ENCODE peak calls at places on chromosome 3, in six cellular contexts. One of them, this sample, is unnamed.

GRCh38 chr3:183439510-183439909 is 11.1 kb upstream of the MCF2L2 start:
- ATAC-seq in K562: no peak
- ATAC-seq in GM12878: no peak
- ATAC-seq in HepG2: no peak
- ATAC-seq in upper lobe of left lung: peak
- ATAC-seq in A549: no peak
- ATAC-seq in this sample: no peak

GRCh38 chr3:148790841-148791240 is 36.8 kb upstream of the CPB1 start:
- ATAC-seq in GM12878: no peak
- ATAC-seq in upper lobe of left lung: peak
- ATAC-seq in HepG2: no peak
- ATAC-seq in K562: no peak
- ATAC-seq in A549: no peak
- ATAC-seq in this sample: peak

GRCh38 chr3:124745092-124745491 is 14.8 kb downstream of the UMPS start:
- ATAC-seq in A549: no peak
- ATAC-seq in upper lobe of left lung: no peak
- ATAC-seq in K562: no peak
- ATAC-seq in HepG2: no peak
- ATAC-seq in GM12878: no peak
- ATAC-seq in this sample: no peak

GRCh38 chr3:56296361-56296760 is 171.9 kb downstream of the ERC2 start:
- ATAC-seq in GM12878: no peak
- ATAC-seq in A549: no peak
- ATAC-seq in HepG2: no peak
- ATAC-seq in upper lobe of left lung: no peak
- ATAC-seq in K562: no peak
- ATAC-seq in this sample: no peak

GRCh38 chr3:128326051-128326823 is 140.5 kb downstream of the DNAJB8 start:
- ATAC-seq in K562: no peak
- ATAC-seq in A549: no peak
- ATAC-seq in HepG2: no peak
- ATAC-seq in upper lobe of left lung: no peak
- ATAC-seq in GM12878: no peak
- ATAC-seq in this sample: no peak

GRCh38 chr3:41249318-41249717 is 50.0 kb downstream of the CTNNB1 start:
- ATAC-seq in A549: no peak
- ATAC-seq in HepG2: no peak
- ATAC-seq in GM12878: no peak
- ATAC-seq in K562: no peak
- ATAC-seq in upper lobe of left lung: no peak
- ATAC-seq in this sample: no peak

GRCh38 chr3:193710286-193711164 is 117.5 kb downstream of the OPA1 start:
- ATAC-seq in HepG2: no peak
- ATAC-seq in upper lobe of left lung: no peak
- ATAC-seq in K562: no peak
- ATAC-seq in A549: no peak
- ATAC-seq in GM12878: no peak
- ATAC-seq in this sample: no peak

GRCh38 chr3:196169836-196170240 is 41.4 kb downstream of the ZDHHC19 start:
- ATAC-seq in HepG2: peak
- ATAC-seq in GM12878: peak
- ATAC-seq in A549: no peak
- ATAC-seq in K562: peak
- ATAC-seq in upper lobe of left lung: peak
- ATAC-seq in this sample: no peak

GRCh38 chr3:109640146-109640652 is 302.9 kb upstream of the DPPA4 start:
- ATAC-seq in K562: no peak
- ATAC-seq in upper lobe of left lung: no peak
- ATAC-seq in GM12878: no peak
- ATAC-seq in A549: no peak
- ATAC-seq in HepG2: peak
- ATAC-seq in this sample: no peak

GRCh38 chr3:14837864-14838263 is 19.1 kb downstream of the FGD5 start:
- ATAC-seq in HepG2: peak
- ATAC-seq in GM12878: no peak
- ATAC-seq in A549: no peak
- ATAC-seq in K562: no peak
- ATAC-seq in upper lobe of left lung: peak
- ATAC-seq in this sample: peak

GRCh38 chr3:23743141-23743784 is 62.5 kb upstream of the UBE2E1 start:
- ATAC-seq in upper lobe of left lung: no peak
- ATAC-seq in GM12878: no peak
- ATAC-seq in A549: no peak
- ATAC-seq in HepG2: peak
- ATAC-seq in K562: no peak
- ATAC-seq in this sample: no peak

GRCh38 chr3:102133376-102133775 is 284.1 kb downstream of the NFKBIZ start:
- ATAC-seq in HepG2: no peak
- ATAC-seq in upper lobe of left lung: no peak
- ATAC-seq in A549: no peak
- ATAC-seq in GM12878: no peak
- ATAC-seq in K562: no peak
- ATAC-seq in this sample: no peak

GRCh38 chr3:120567370-120568197 is 28.6 kb upstream of the NDUFB4 start:
- ATAC-seq in HepG2: peak
- ATAC-seq in GM12878: peak
- ATAC-seq in A549: peak
- ATAC-seq in upper lobe of left lung: peak
- ATAC-seq in K562: peak
- ATAC-seq in this sample: peak

GRCh38 chr3:120568198-120568523 is 28.0 kb upstream of the NDUFB4 start:
- ATAC-seq in upper lobe of left lung: no peak
- ATAC-seq in GM12878: no peak
- ATAC-seq in HepG2: peak
- ATAC-seq in K562: peak
- ATAC-seq in A549: peak
- ATAC-seq in this sample: peak

GRCh38 chr3:120569224-120569915 is 26.8 kb upstream of the NDUFB4 start:
- ATAC-seq in K562: peak
- ATAC-seq in upper lobe of left lung: no peak
- ATAC-seq in A549: no peak
- ATAC-seq in GM12878: no peak
- ATAC-seq in HepG2: no peak
- ATAC-seq in this sample: no peak

GRCh38 chr3:120566243-120566980 is 29.7 kb upstream of the NDUFB4 start:
- ATAC-seq in GM12878: peak
- ATAC-seq in K562: no peak
- ATAC-seq in upper lobe of left lung: no peak
- ATAC-seq in A549: no peak
- ATAC-seq in HepG2: no peak
- ATAC-seq in this sample: no peak

DNA sequence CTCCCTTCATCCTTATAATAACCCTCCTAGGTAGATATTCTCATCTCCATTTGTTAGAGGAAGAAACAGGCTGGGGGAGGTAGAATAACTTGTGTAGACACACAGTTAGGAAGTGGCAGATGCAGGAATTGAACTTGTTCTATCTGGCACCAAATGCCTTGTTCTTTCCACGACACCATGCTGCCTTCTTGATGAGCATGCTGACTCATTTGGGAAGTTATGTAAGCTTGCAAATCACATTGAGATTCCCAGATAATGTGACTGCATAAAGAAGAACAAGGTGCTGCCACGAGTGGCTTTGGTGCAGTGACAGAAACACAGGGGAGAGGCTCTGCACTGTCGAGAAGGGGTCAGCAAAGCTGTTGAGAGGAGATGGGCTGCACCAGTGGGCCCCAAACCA is 27.5 kb upstream of the NDUFB4 start:
- ATAC-seq in upper lobe of left lung: no peak
- ATAC-seq in A549: no peak
- ATAC-seq in HepG2: no peak
- ATAC-seq in K562: no peak
- ATAC-seq in GM12878: no peak
- ATAC-seq in this sample: no peak
- TF ChIP-seq EP300 in upper lobe of left lung: no peak
- TF ChIP-seq EP300 in A549: no peak
- TF ChIP-seq EP300 in HepG2: no peak
- TF ChIP-seq EP300 in K562: no peak
- TF ChIP-seq EP300 in GM12878: no peak
- TF ChIP-seq EP300 in this sample: no peak

GRCh38 chr3:34483290-34483887 is 685.0 kb downstream of the PDCD6IP start:
- ATAC-seq in K562: no peak
- ATAC-seq in GM12878: no peak
- ATAC-seq in HepG2: no peak
- ATAC-seq in A549: no peak
- ATAC-seq in upper lobe of left lung: no peak
- ATAC-seq in this sample: no peak
- H3K4me3 ChIP-seq in K562: no peak
- H3K4me3 ChIP-seq in GM12878: no peak
- H3K4me3 ChIP-seq in HepG2: no peak
- H3K4me3 ChIP-seq in A549: no peak
- H3K4me3 ChIP-seq in upper lobe of left lung: no peak
- H3K4me3 ChIP-seq in this sample: peak

GRCh38 chr3:47478022-47478421 is 2.3 kb upstream of the SCAP start:
- ATAC-seq in A549: no peak
- ATAC-seq in HepG2: no peak
- ATAC-seq in GM12878: no peak
- ATAC-seq in K562: no peak
- ATAC-seq in upper lobe of left lung: no peak
- ATAC-seq in this sample: no peak

GRCh38 chr3:47476330-47476626 is 537 bp upstream of the SCAP start:
- ATAC-seq in A549: no peak
- ATAC-seq in GM12878: no peak
- ATAC-seq in HepG2: no peak
- ATAC-seq in K562: no peak
- ATAC-seq in upper lobe of left lung: no peak
- ATAC-seq in this sample: no peak

GRCh38 chr3:47476644-47477199 is 981 bp upstream of the SCAP start:
- ATAC-seq in HepG2: no peak
- ATAC-seq in upper lobe of left lung: no peak
- ATAC-seq in GM12878: no peak
- ATAC-seq in A549: no peak
- ATAC-seq in K562: no peak
- ATAC-seq in this sample: no peak

GRCh38 chr3:47475029-47475569 is 642 bp downstream of the SCAP start:
- ATAC-seq in K562: peak
- ATAC-seq in HepG2: peak
- ATAC-seq in GM12878: peak
- ATAC-seq in A549: no peak
- ATAC-seq in upper lobe of left lung: peak
- ATAC-seq in this sample: no peak

DNA sequence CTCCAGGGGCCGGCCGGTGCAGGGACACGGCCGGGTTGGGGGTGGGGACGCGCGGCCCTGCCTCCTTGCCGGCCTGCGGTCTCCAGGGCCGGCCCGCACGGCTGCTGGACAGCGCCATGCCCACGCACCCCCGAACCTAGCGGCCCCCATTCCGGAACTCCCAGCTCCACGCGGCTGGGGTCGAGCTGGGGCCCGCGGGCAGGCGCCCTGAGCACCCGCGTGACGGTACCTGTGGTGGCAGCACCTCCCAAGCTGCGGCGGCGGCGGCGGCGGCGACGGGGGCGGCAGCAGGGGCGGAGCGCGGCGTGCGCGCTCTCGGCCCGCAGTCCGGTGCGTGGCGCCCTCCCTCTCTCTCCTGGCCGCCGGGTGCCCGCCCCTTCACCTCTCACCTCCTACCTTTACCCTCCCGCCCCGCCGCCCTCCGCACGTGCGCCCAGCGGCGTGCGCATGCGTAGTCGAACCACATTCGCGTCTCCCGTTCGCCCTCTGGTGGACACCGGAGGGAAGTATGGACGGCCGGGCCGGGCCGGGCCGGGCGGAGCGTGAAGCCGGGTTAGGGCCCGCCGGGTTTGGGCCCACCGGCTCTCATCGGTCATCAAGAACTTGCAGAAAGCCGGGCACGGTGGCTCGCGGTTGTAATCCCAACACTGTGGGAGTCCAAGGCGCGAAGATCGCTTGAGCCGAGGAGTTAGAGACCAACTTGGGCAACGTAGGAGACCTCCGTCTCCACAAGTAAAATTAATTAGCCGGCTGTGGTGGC is at the start of gene SCAP:
- ATAC-seq in GM12878: peak
- ATAC-seq in HepG2: peak
- ATAC-seq in A549: peak
- ATAC-seq in K562: peak
- ATAC-seq in upper lobe of left lung: peak
- ATAC-seq in this sample: peak
- TF ChIP-seq EP300 in GM12878: no peak
- TF ChIP-seq EP300 in HepG2: no peak
- TF ChIP-seq EP300 in A549: no peak
- TF ChIP-seq EP300 in K562: no peak
- TF ChIP-seq EP300 in upper lobe of left lung: no peak
- TF ChIP-seq EP300 in this sample: no peak

GRCh38 chr3:112643621-112644236 is 2.8 kb upstream of the CCDC80 start:
- ATAC-seq in K562: no peak
- ATAC-seq in A549: no peak
- ATAC-seq in GM12878: peak
- ATAC-seq in upper lobe of left lung: no peak
- ATAC-seq in HepG2: no peak
- ATAC-seq in this sample: no peak

GRCh38 chr3:112640333-112640863 is 545 bp downstream of the CCDC80 start:
- ATAC-seq in GM12878: no peak
- ATAC-seq in upper lobe of left lung: peak
- ATAC-seq in HepG2: no peak
- ATAC-seq in K562: no peak
- ATAC-seq in A549: peak
- ATAC-seq in this sample: peak

GRCh38 chr3:112642912-112643506 is 2.1 kb upstream of the CCDC80 start:
- ATAC-seq in GM12878: peak
- ATAC-seq in upper lobe of left lung: peak
- ATAC-seq in A549: peak
- ATAC-seq in K562: peak
- ATAC-seq in HepG2: peak
- ATAC-seq in this sample: peak

GRCh38 chr3:112639451-112640332 is 1.3 kb downstream of the CCDC80 start:
- ATAC-seq in A549: no peak
- ATAC-seq in GM12878: no peak
- ATAC-seq in K562: no peak
- ATAC-seq in upper lobe of left lung: no peak
- ATAC-seq in HepG2: no peak
- ATAC-seq in this sample: no peak

DNA sequence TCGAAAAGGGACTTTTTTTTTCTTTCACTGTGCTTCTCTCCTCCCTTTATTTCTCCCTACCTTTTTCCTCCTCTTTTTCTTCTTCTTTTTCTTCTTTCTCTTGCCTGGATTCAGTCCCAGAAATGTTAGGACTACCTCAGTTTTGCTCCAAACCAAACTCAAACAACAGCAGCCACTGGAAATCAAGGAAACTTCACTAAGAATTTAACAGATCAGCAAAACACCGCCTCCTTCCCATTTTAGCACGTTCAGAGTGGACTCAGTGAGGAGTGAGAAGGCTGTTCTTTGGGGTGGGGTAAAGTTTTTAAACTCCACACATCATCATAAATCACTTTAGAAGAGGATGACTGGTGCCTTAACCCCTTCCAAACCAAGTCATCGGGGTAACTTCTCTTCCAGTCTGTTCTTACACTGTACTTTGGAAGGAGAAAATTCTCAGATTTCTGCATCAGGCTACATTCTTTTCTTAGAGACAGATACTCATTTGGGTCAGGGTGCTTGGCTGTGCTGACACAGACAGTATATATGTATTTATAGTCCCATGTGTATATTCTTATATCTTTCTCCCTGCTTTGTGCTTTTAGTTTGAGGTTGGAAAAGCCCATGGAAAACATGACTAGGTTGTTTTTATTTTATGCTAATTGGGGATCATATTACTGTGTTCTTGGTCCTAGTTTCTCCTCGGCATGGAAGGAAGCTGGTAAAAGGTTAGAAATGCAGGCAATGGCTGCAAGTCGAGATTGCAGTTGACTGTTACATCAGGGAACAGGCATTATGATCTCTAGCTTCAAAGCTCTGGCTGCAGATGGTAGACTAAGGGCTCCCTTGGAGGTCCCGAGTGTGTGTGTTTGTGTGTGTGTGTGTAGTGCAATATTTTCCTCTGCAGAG is at the start of gene CCDC80:
- ATAC-seq in A549: peak
- ATAC-seq in K562: peak
- ATAC-seq in GM12878: no peak
- ATAC-seq in HepG2: no peak
- ATAC-seq in upper lobe of left lung: peak
- ATAC-seq in this sample: peak
- H3K4me3 ChIP-seq in A549: peak
- H3K4me3 ChIP-seq in K562: no peak
- H3K4me3 ChIP-seq in GM12878: no peak
- H3K4me3 ChIP-seq in HepG2: no peak
- H3K4me3 ChIP-seq in upper lobe of left lung: no peak
- H3K4me3 ChIP-seq in this sample: peak